ENCODE peak calls at places on chromosome 3, in seven cellular contexts. J is adrenal gland, R is left lung, T is upper lobe of right lung, C is brain microvascular endothelial cell, E is thyroid gland, N is body of pancreas. Z is an unnamed sample.

GRCh38 chr3:116140100-116140689 is 305.1 kb downstream of the LSAMP start:
- DNase-seq in C (no peak), N (no peak), E (no peak), R (no peak), T (no peak), J (no peak), Z (no peak)

GRCh38 chr3:27623085-27623753 is 98.9 kb downstream of the EOMES start:
- DNase-seq in T (no peak), C (peak; percentile 55), N (no peak), R (no peak), J (no peak), E (no peak), Z (no peak)

GRCh38 chr3:132569153-132569552 is 27.9 kb upstream of the ACKR4 start:
- DNase-seq in J (no peak), R (no peak), T (no peak), E (no peak), C (no peak), N (no peak), Z (no peak)

GRCh38 chr3:119898478-119899177 is 116.7 kb downstream of the NR1I2 start:
- DNase-seq in T (no peak), J (no peak), R (no peak), N (no peak), E (no peak), C (no peak), Z (no peak)

GRCh38 chr3:58101499-58102370 is 93.5 kb downstream of the FLNB start:
- DNase-seq in R (no peak), N (peak; percentile 71), T (no peak), E (peak; percentile 84), J (peak; percentile 28), C (no peak), Z (peak; percentile 63)

GRCh38 chr3:9070961-9071360 is 107.7 kb upstream of the RAD18 start:
- DNase-seq in R (no peak), T (no peak), J (no peak), N (no peak), C (no peak), E (no peak), Z (no peak)

GRCh38 chr3:36197176-36197575 is 183.1 kb upstream of the STAC start:
- DNase-seq in E (no peak), N (no peak), J (no peak), C (no peak), R (no peak), T (no peak), Z (no peak)

GRCh38 chr3:65758871-65759598 is 279.7 kb downstream of the MAGI1 start:
- DNase-seq in N (no peak), E (no peak), R (no peak), T (no peak), C (no peak), J (no peak), Z (no peak)

GRCh38 chr3:128591728-128592426 is 58.7 kb downstream of the RPN1 start:
- DNase-seq in E (no peak), C (no peak), T (no peak), R (no peak), J (no peak), N (no peak), Z (no peak)

GRCh38 chr3:128588147-128588546 is 62.5 kb downstream of the RPN1 start:
- DNase-seq in R (no peak), T (no peak), C (no peak), E (no peak), J (no peak), N (no peak), Z (no peak)

GRCh38 chr3:128592891-128593290 is 57.7 kb downstream of the RPN1 start:
- DNase-seq in C (no peak), J (no peak), T (no peak), N (no peak), R (no peak), E (no peak), Z (no peak)

GRCh38 chr3:128587391-128587790 is 63.2 kb downstream of the RPN1 start:
- DNase-seq in C (no peak), N (no peak), R (no peak), T (no peak), J (no peak), E (no peak), Z (no peak)

GRCh38 chr3:128590948-128591347 is 59.7 kb downstream of the RPN1 start:
- DNase-seq in E (no peak), N (no peak), R (no peak), T (no peak), C (no peak), J (no peak), Z (no peak)
- TF ChIP-seq CTCF in E (no peak), N (no peak), R (no peak), T (no peak), C (peak; percentile 32), J (no peak), Z (no peak)

DNA sequence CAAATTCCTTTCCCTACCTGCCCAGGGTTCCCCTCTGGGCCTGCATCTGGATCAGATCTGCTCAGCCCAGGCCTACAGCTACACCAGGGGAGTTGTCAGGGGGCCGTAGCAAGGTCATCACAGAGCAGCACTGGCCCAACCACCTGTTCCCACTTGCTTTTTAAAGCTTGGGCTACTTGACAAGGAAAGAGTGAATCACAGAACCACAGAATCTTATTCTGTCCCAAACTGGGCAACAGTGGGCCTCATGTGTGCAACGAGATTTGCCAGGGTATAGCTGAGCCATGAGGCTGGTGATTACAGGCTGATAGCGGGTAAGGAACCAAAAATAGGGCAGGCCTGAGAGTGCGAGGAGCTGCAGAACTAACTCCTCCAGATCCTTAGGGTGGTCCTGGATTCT is 66.7 kb downstream of the MYLK start:
- DNase-seq in T (no peak), N (no peak), J (no peak), R (no peak), C (no peak), E (no peak), Z (no peak)
- H3K27ac ChIP-seq in T (peak overlapping the region; percentile 53), N (no peak overlapping the region), J (no peak overlapping the region), R (peak overlapping the region; percentile 57), C (peak overlapping the region; percentile 1), E (no peak overlapping the region), Z (peak overlapping the region; percentile 33)

GRCh38 chr3:195261925-195262324 is 9.0 kb downstream of the XXYLT1 start:
- DNase-seq in N (no peak), T (no peak), R (no peak), E (no peak), J (no peak), C (no peak), Z (no peak)

GRCh38 chr3:195259564-195260285 is 11.2 kb downstream of the XXYLT1 start:
- DNase-seq in J (peak; percentile 87), T (peak; percentile 94), N (peak; percentile 80), C (peak; percentile 95), E (peak; percentile 86), R (peak; percentile 91), Z (peak; percentile 85)

GRCh38 chr3:195259146-195259563 is 11.8 kb downstream of the XXYLT1 start:
- DNase-seq in N (no peak), T (no peak), R (no peak), E (no peak), C (peak; percentile 32), J (no peak), Z (no peak)

GRCh38 chr3:195258449-195259145 is 12.4 kb downstream of the XXYLT1 start:
- DNase-seq in R (no peak), C (no peak), E (no peak), T (peak; percentile 57), N (no peak), J (no peak), Z (peak; percentile 61)

DNA sequence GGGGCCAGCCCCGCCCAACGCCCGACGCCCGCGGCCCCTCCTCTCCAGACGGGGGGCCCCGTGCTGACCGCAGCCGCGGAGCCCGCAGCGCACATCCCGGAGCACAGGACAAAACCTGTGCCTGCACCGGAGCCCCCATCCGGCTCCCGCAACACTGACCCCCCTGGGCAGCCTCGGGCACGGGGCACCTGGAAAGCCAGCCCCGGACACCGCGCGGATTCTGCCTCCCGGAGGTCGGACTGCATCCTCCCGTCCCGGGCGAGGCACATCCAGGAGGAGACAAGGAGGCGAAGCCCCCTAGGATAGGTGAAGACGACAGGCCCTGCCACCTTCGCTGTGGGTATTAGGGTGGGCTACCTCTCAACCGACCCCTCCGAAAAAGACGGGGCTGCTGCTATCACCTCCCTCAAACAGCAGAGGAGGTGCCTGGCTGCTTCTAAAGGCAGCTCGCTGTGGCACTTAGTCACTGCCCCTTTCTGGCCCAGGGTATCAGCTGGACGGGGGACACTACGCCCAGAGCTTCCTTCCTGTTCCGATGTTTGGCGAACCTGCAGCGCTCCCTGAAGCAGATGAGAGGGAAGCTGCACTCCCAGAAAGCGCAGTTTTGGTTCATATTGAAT is 10.6 kb downstream of the XXYLT1 start:
- DNase-seq in N (no peak), R (peak; percentile 70), C (no peak), J (peak; percentile 47), E (peak; percentile 26), T (no peak), Z (no peak)
- TF ChIP-seq CTCF in N (no peak), R (no peak), C (no peak), J (no peak), E (no peak), T (no peak), Z (no peak)

GRCh38 chr3:169457807-169458206 is 205.7 kb downstream of the MECOM start:
- DNase-seq in E (no peak), N (no peak), C (no peak), R (no peak), T (no peak), J (no peak), Z (no peak)

GRCh38 chr3:169456900-169457299 is 206.6 kb downstream of the MECOM start:
- DNase-seq in E (no peak), T (no peak), N (no peak), C (no peak), R (no peak), J (no peak), Z (no peak)

GRCh38 chr3:169458752-169459151 is 204.8 kb downstream of the MECOM start:
- DNase-seq in N (no peak), T (no peak), R (no peak), E (no peak), C (no peak), J (no peak), Z (no peak)

GRCh38 chr3:169460035-169460434 is 203.5 kb downstream of the MECOM start:
- DNase-seq in T (no peak), J (no peak), N (no peak), R (no peak), C (no peak), E (no peak), Z (no peak)

GRCh38 chr3:169458323-169458722 is 205.2 kb downstream of the MECOM start:
- DNase-seq in C (no peak), R (no peak), J (no peak), N (no peak), T (no peak), E (no peak), Z (no peak)
- H3K27ac ChIP-seq in C (no peak overlapping the region), R (no peak overlapping the region), J (no peak overlapping the region), N (no peak overlapping the region), T (no peak overlapping the region), E (no peak overlapping the region), Z (no peak overlapping the region)

GRCh38 chr3:17979248-17979647 is 236.8 kb upstream of the TBC1D5 start:
- DNase-seq in T (no peak), N (no peak), E (no peak), R (no peak), J (no peak), C (peak; percentile 4), Z (no peak)
- TF ChIP-seq CTCF in T (no peak), N (no peak), E (no peak), R (no peak), J (no peak), C (peak; percentile 16), Z (no peak)

DNA sequence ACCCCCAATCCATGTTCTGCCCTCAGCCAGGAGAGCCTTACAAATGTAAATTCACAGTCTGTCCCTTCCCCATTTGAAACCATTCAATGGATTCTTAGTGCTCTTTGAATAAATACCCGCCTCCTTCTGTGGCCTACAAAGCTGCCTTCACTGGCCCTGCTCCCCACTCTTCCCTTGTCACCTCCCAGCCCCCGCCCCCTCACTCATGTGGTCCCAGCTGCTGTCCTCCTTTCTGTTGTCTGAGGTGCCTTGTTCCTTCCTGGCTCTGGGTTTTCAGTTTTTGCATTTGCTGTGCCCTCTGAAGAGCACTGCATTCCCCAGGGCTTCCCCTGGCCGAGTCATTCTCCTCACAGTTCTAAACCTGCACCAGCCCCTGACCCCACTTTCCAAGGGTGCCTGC is 3.2 kb downstream of the EFCAB12 start:
- DNase-seq in C (no peak), T (peak; percentile 50), R (no peak), J (no peak), N (no peak), E (no peak), Z (no peak)
- H3K27ac ChIP-seq in C (no peak overlapping the region), T (no peak overlapping the region), R (no peak overlapping the region), J (no peak overlapping the region), N (no peak overlapping the region), E (no peak overlapping the region), Z (peak overlapping the region; percentile 90)

Z was measured in prostate gland.